ENCODE peak calls at places on chromosome 16, in eight cellular contexts. D, O, E, T, W, V, I and H are unnamed samples.

GRCh38 chr16:3474136-3474779 is 21.0 kb downstream of the C16orf90 start:
- DNase-seq in W (no peak), D (no peak), T (no peak), V (no peak), I (no peak), E (no peak), O (no peak), H (no peak)

GRCh38 chr16:50272687-50273381 is 6.5 kb downstream of the ADCY7 start:
- DNase-seq in I (peak; percentile 15), D (no peak), V (no peak), E (no peak), O (no peak), T (no peak), W (no peak), H (no peak)

GRCh38 chr16:50585331-50585776 is 37.2 kb downstream of the NKD1 start:
- DNase-seq in O (no peak), D (no peak), E (no peak), T (peak; percentile 55), W (no peak), I (no peak), V (peak; percentile 87), H (no peak)

GRCh38 chr16:88713568-88714419 is 7.5 kb downstream of the CTU2 start:
- DNase-seq in D (no peak), E (no peak), W (no peak), I (no peak), T (no peak), V (no peak), O (peak; percentile 41), H (no peak)

GRCh38 chr16:84295203-84295850 is 649 bp downstream of the WFDC1 start:
- DNase-seq in T (no peak), W (no peak), O (peak; percentile 16), E (no peak), I (peak; percentile 36), V (no peak), D (no peak), H (no peak)

GRCh38 chr16:79915264-79916160 is 315.0 kb upstream of the MAF start:
- DNase-seq in E (no peak), T (no peak), I (no peak), O (no peak), D (no peak), V (no peak), W (no peak), H (no peak)

GRCh38 chr16:23333034-23333579 is 31.0 kb downstream of the SCNN1B start:
- DNase-seq in T (no peak), W (no peak), E (no peak), D (no peak), I (peak; percentile 14), O (no peak), V (no peak), H (no peak)

GRCh38 chr16:79665970-79666369 is 65.4 kb upstream of the MAF start:
- DNase-seq in O (no peak), V (no peak), D (no peak), E (no peak), W (no peak), T (no peak), I (peak; percentile 3), H (no peak)

GRCh38 chr16:3317315-3317999 is 12.2 kb downstream of the ZNF75A start:
- DNase-seq in D (no peak), T (no peak), W (no peak), I (no peak), O (peak; percentile 6), V (no peak), E (no peak), H (no peak)